ENCODE peak calls at places on chromosomes 16 and 17, in five cellular contexts. One of them, this sample, is unnamed.

GRCh38 chr17:5788266-5788900 is 204.1 kb upstream of the NLRP1 start:
- DNase-seq in pons: no peak
- DNase-seq in nucleus accumbens: no peak
- DNase-seq in ELR: peak
- DNase-seq in lower leg skin: no peak
- DNase-seq in this sample: peak

GRCh38 chr17:62206550-62206949 is 141.5 kb upstream of the MED13 start:
- DNase-seq in ELR: no peak
- DNase-seq in lower leg skin: no peak
- DNase-seq in pons: no peak
- DNase-seq in nucleus accumbens: no peak
- DNase-seq in this sample: no peak

GRCh38 chr17:40179923-40180659 is 2.8 kb downstream of the RAPGEFL1 start:
- DNase-seq in pons: no peak
- DNase-seq in ELR: peak
- DNase-seq in lower leg skin: no peak
- DNase-seq in nucleus accumbens: no peak
- DNase-seq in this sample: peak

GRCh38 chr16:58011652-58012051 is 10.4 kb downstream of the USB1 start:
- DNase-seq in lower leg skin: no peak
- DNase-seq in ELR: peak
- DNase-seq in pons: no peak
- DNase-seq in nucleus accumbens: no peak
- DNase-seq in this sample: peak

GRCh38 chr16:24139282-24139681 is 116.9 kb upstream of the CACNG3 start:
- DNase-seq in nucleus accumbens: no peak
- DNase-seq in pons: no peak
- DNase-seq in ELR: no peak
- DNase-seq in lower leg skin: no peak
- DNase-seq in this sample: no peak

GRCh38 chr16:89842471-89843408 is 14.5 kb downstream of the SPIRE2 start:
- DNase-seq in lower leg skin: no peak
- DNase-seq in ELR: peak
- DNase-seq in pons: no peak
- DNase-seq in nucleus accumbens: no peak
- DNase-seq in this sample: peak

GRCh38 chr16:47043200-47043599 is 69.7 kb upstream of the DNAJA2 start:
- DNase-seq in ELR: no peak
- DNase-seq in lower leg skin: no peak
- DNase-seq in nucleus accumbens: no peak
- DNase-seq in pons: peak
- DNase-seq in this sample: peak

GRCh38 chr16:65832269-65832668 is 534.2 kb upstream of the CDH5 start:
- DNase-seq in lower leg skin: no peak
- DNase-seq in pons: no peak
- DNase-seq in nucleus accumbens: no peak
- DNase-seq in ELR: no peak
- DNase-seq in this sample: no peak

GRCh38 chr17:20072692-20072992 is 63.5 kb downstream of the SPECC1 start:
- DNase-seq in nucleus accumbens: no peak
- DNase-seq in pons: no peak
- DNase-seq in ELR: no peak
- DNase-seq in lower leg skin: no peak
- DNase-seq in this sample: no peak

GRCh38 chr17:2828396-2829038 is 32.3 kb downstream of the RAP1GAP2 start:
- DNase-seq in nucleus accumbens: peak
- DNase-seq in pons: peak
- DNase-seq in ELR: peak
- DNase-seq in lower leg skin: peak
- DNase-seq in this sample: peak

GRCh38 chr16:77951788-77952187 is 70.6 kb upstream of the CLEC3A start:
- DNase-seq in ELR: peak
- DNase-seq in nucleus accumbens: no peak
- DNase-seq in pons: peak
- DNase-seq in lower leg skin: no peak
- DNase-seq in this sample: no peak

GRCh38 chr17:68792042-68792685 is 163.0 kb downstream of the ABCA8 start:
- DNase-seq in nucleus accumbens: no peak
- DNase-seq in lower leg skin: no peak
- DNase-seq in pons: no peak
- DNase-seq in ELR: peak
- DNase-seq in this sample: no peak

GRCh38 chr16:70788668-70789161 is 12.2 kb downstream of the VAC14 start:
- DNase-seq in ELR: no peak
- DNase-seq in nucleus accumbens: no peak
- DNase-seq in lower leg skin: no peak
- DNase-seq in pons: no peak
- DNase-seq in this sample: peak

GRCh38 chr16:81486555-81487061 is 42.0 kb downstream of the CMIP start:
- DNase-seq in ELR: no peak
- DNase-seq in pons: no peak
- DNase-seq in nucleus accumbens: no peak
- DNase-seq in lower leg skin: peak
- DNase-seq in this sample: peak

GRCh38 chr16:9318764-9319163 is 227.3 kb downstream of the HAPSTR1 start:
- DNase-seq in pons: no peak
- DNase-seq in lower leg skin: no peak
- DNase-seq in ELR: no peak
- DNase-seq in nucleus accumbens: no peak
- DNase-seq in this sample: no peak

GRCh38 chr16:75073551-75074414 is 42.8 kb downstream of the LDHD start:
- DNase-seq in pons: no peak
- DNase-seq in ELR: no peak
- DNase-seq in nucleus accumbens: no peak
- DNase-seq in lower leg skin: no peak
- DNase-seq in this sample: no peak

GRCh38 chr17:39002991-39003715 is 36.0 kb upstream of the FBXO47 start:
- DNase-seq in lower leg skin: peak
- DNase-seq in ELR: peak
- DNase-seq in nucleus accumbens: no peak
- DNase-seq in pons: peak
- DNase-seq in this sample: peak

GRCh38 chr16:88895335-88895734 is 28.9 kb upstream of the PABPN1L start:
- DNase-seq in nucleus accumbens: no peak
- DNase-seq in lower leg skin: no peak
- DNase-seq in pons: no peak
- DNase-seq in ELR: no peak
- DNase-seq in this sample: no peak

GRCh38 chr17:47907932-47908562 is 12.0 kb downstream of the SP2 start:
- DNase-seq in lower leg skin: no peak
- DNase-seq in nucleus accumbens: no peak
- DNase-seq in pons: no peak
- DNase-seq in ELR: no peak
- DNase-seq in this sample: no peak

GRCh38 chr16:17211797-17212196 is 259.0 kb downstream of the XYLT1 start:
- DNase-seq in pons: no peak
- DNase-seq in ELR: peak
- DNase-seq in nucleus accumbens: no peak
- DNase-seq in lower leg skin: no peak
- DNase-seq in this sample: no peak

GRCh38 chr16:678858-679807 is 1.1 kb upstream of the STUB1 start:
- DNase-seq in lower leg skin: peak
- DNase-seq in ELR: peak
- DNase-seq in pons: peak
- DNase-seq in nucleus accumbens: no peak
- DNase-seq in this sample: peak

GRCh38 chr17:48236681-48237134 is 129.1 kb downstream of the SNX11 start:
- DNase-seq in ELR: peak
- DNase-seq in lower leg skin: no peak
- DNase-seq in pons: no peak
- DNase-seq in nucleus accumbens: no peak
- DNase-seq in this sample: peak

GRCh38 chr17:40791808-40792436 is 7.8 kb downstream of the KRT28 start:
- DNase-seq in lower leg skin: no peak
- DNase-seq in nucleus accumbens: no peak
- DNase-seq in pons: peak
- DNase-seq in ELR: peak
- DNase-seq in this sample: no peak

GRCh38 chr17:44066204-44066930 is at the start of gene LSM12:
- DNase-seq in nucleus accumbens: peak
- DNase-seq in ELR: peak
- DNase-seq in pons: peak
- DNase-seq in lower leg skin: peak
- DNase-seq in this sample: peak

GRCh38 chr17:56478836-56479447 is 114.6 kb upstream of the NOG start:
- DNase-seq in pons: peak
- DNase-seq in nucleus accumbens: no peak
- DNase-seq in ELR: peak
- DNase-seq in lower leg skin: no peak
- DNase-seq in this sample: no peak

GRCh38 chr16:27867122-27868110 is 196.1 kb downstream of the GSG1L start:
- DNase-seq in nucleus accumbens: peak
- DNase-seq in ELR: peak
- DNase-seq in lower leg skin: peak
- DNase-seq in pons: peak
- DNase-seq in this sample: peak

GRCh38 chr17:57355090-57355859 is 99.0 kb downstream of the MSI2 start:
- DNase-seq in ELR: no peak
- DNase-seq in nucleus accumbens: no peak
- DNase-seq in pons: no peak
- DNase-seq in lower leg skin: no peak
- DNase-seq in this sample: no peak

GRCh38 chr17:80524150-80524712 is 20.4 kb upstream of the RPTOR start:
- DNase-seq in ELR: no peak
- DNase-seq in nucleus accumbens: no peak
- DNase-seq in pons: no peak
- DNase-seq in lower leg skin: no peak
- DNase-seq in this sample: peak

GRCh38 chr16:79980650-79981521 is 380.3 kb upstream of the MAF start:
- DNase-seq in pons: peak
- DNase-seq in ELR: no peak
- DNase-seq in nucleus accumbens: peak
- DNase-seq in lower leg skin: no peak
- DNase-seq in this sample: no peak